ENCODE peak calls at places on chromosomes 13 and 19, in eight cellular contexts. I is esophagus mucosa, F is T-cell, V is sciatic nerve, E is heart left ventricle, B is naive B cell, J is T-helper 17 cell, N is lower lobe of right lung. C is an unnamed sample.

GRCh38 chr13:25928941-25929505 is 122.8 kb downstream of the SHISA2 start:
- ATAC-seq in I (no peak), F (no peak), V (no peak), E (no peak), B (no peak), J (no peak), N (no peak), C (no peak)

GRCh38 chr13:94607939-94608338 is 6.3 kb downstream of the GPR180 start:
- ATAC-seq in I (no peak), F (no peak), V (no peak), E (no peak), B (no peak), J (no peak), N (no peak), C (no peak)

GRCh38 chr13:77724092-77724491 is 26.6 kb downstream of the SLAIN1 start:
- ATAC-seq in I (no peak), F (peak; percentile 73), V (no peak), E (no peak), B (no peak), J (peak; percentile 88), N (no peak), C (no peak)

GRCh38 chr13:44108345-44108858 is 228.7 kb downstream of the LACC1 start:
- ATAC-seq in I (peak; percentile 89), F (no peak), V (no peak), E (peak; percentile 76), B (no peak), J (no peak), N (peak; percentile 46), C (no peak)

GRCh38 chr19:2324220-2324948 is 4.0 kb downstream of the LSM7 start:
- ATAC-seq in I (no peak), F (no peak), V (no peak), E (no peak), B (peak; percentile 30), J (no peak), N (no peak), C (peak; percentile 45)

GRCh38 chr13:40662866-40663265 is 3.6 kb downstream of the FOXO1 start:
- ATAC-seq in I (no peak), F (no peak), V (no peak), E (no peak), B (no peak), J (no peak), N (no peak), C (no peak)

GRCh38 chr19:18093439-18094161 is 4.0 kb upstream of the MAST3 start:
- ATAC-seq in I (peak; percentile 27), F (no peak), V (no peak), E (no peak), B (no peak), J (no peak), N (no peak), C (no peak)

GRCh38 chr13:32016119-32016518 is 15.5 kb upstream of the FRY start:
- ATAC-seq in I (no peak), F (no peak), V (no peak), E (no peak), B (no peak), J (no peak), N (no peak), C (no peak)

GRCh38 chr19:32649751-32650150 is 25.2 kb downstream of the ANKRD27 start:
- ATAC-seq in I (no peak), F (no peak), V (no peak), E (peak; percentile 82), B (no peak), J (no peak), N (no peak), C (no peak)

GRCh38 chr13:44906758-44907157 is 82.5 kb downstream of the NUFIP1 start:
- ATAC-seq in I (no peak), F (no peak), V (no peak), E (no peak), B (no peak), J (no peak), N (peak; percentile 29), C (no peak)

GRCh38 chr19:47158367-47158791 is 27.7 kb downstream of the SAE1 start:
- ATAC-seq in I (peak; percentile 33), F (peak; percentile 5), V (peak; percentile 38), E (no peak), B (no peak), J (no peak), N (no peak), C (no peak)

GRCh38 chr13:112174476-112175110 is 107.6 kb downstream of the SOX1 start:
- ATAC-seq in I (no peak), F (no peak), V (no peak), E (no peak), B (no peak), J (no peak), N (no peak), C (no peak)

GRCh38 chr13:70964124-70964523 is 855.9 kb upstream of the KLHL1 start:
- ATAC-seq in I (no peak), F (no peak), V (no peak), E (no peak), B (no peak), J (no peak), N (no peak), C (no peak)

GRCh38 chr13:45220403-45220802 is 19.6 kb upstream of the KCTD4 start:
- ATAC-seq in I (no peak), F (no peak), V (no peak), E (no peak), B (no peak), J (no peak), N (no peak), C (no peak)

GRCh38 chr19:40610396-40611064 is 9.4 kb downstream of the LTBP4 start:
- ATAC-seq in I (peak; percentile 16), F (peak; percentile 53), V (no peak), E (peak; percentile 6), B (peak; percentile 48), J (peak; percentile 53), N (peak; percentile 36), C (peak; percentile 17)

GRCh38 chr19:47351545-47351944 is 2.4 kb downstream of the DHX34 start:
- ATAC-seq in I (no peak), F (no peak), V (no peak), E (no peak), B (no peak), J (no peak), N (no peak), C (no peak)

GRCh38 chr13:73058432-73058740 is 419 bp upstream of the KLF5 start:
- ATAC-seq in I (no peak), F (no peak), V (no peak), E (no peak), B (peak; percentile 9), J (peak; percentile 5), N (no peak), C (no peak)

GRCh38 chr19:889662-890295 is 3.2 kb downstream of the MED16 start:
- ATAC-seq in I (no peak), F (no peak), V (no peak), E (no peak), B (no peak), J (no peak), N (no peak), C (no peak)

GRCh38 chr13:42345367-42345766 is 73.4 kb downstream of the AKAP11 start:
- ATAC-seq in I (no peak), F (no peak), V (no peak), E (no peak), B (no peak), J (no peak), N (no peak), C (no peak)

GRCh38 chr13:82636119-82636518 is 1246.2 kb downstream of the SLITRK1 start:
- ATAC-seq in I (peak; percentile 88), F (no peak), V (no peak), E (no peak), B (no peak), J (no peak), N (no peak), C (no peak)

GRCh38 chr19:29587518-29587986 is 18.5 kb upstream of the POP4 start:
- ATAC-seq in I (peak; percentile 43), F (peak; percentile 97), V (no peak), E (no peak), B (no peak), J (peak; percentile 99), N (peak; percentile 72), C (no peak)